ENCODE peak calls at places on chromosomes 11 and 22, in six cellular contexts. One of them, this sample, is unnamed.
A peak's percentile ranks its signal among the peaks of the same experiment; 100 is the strongest.

GRCh38 chr22:45480717-45481116 is 22.0 kb upstream of the FBLN1 start:
- DNase-seq in RWPE1: no peak
- DNase-seq in T-helper 9 cell: no peak
- DNase-seq in skeletal muscle cell: no peak
- DNase-seq in HCEC 1CT: no peak
- DNase-seq in NCI-H2081 treated with DMSO at 0.1 percent for 48 hours: no peak
- DNase-seq in this sample: no peak

GRCh38 chr22:43388420-43388851 is 23.4 kb upstream of the MPPED1 start:
- DNase-seq in RWPE1: peak; percentile 63
- DNase-seq in T-helper 9 cell: peak; percentile 68
- DNase-seq in skeletal muscle cell: no peak
- DNase-seq in HCEC 1CT: peak; percentile 30
- DNase-seq in NCI-H2081 treated with DMSO at 0.1 percent for 48 hours: no peak
- DNase-seq in this sample: peak; percentile 45

GRCh38 chr22:27476729-27477128 is 324.8 kb downstream of the MN1 start:
- DNase-seq in RWPE1: peak; percentile 86
- DNase-seq in T-helper 9 cell: no peak
- DNase-seq in skeletal muscle cell: no peak
- DNase-seq in HCEC 1CT: peak; percentile 47
- DNase-seq in NCI-H2081 treated with DMSO at 0.1 percent for 48 hours: no peak
- DNase-seq in this sample: peak; percentile 83

GRCh38 chr11:62600367-62601113 is 1.1 kb downstream of the MTA2 start:
- DNase-seq in RWPE1: no peak
- DNase-seq in T-helper 9 cell: no peak
- DNase-seq in skeletal muscle cell: no peak
- DNase-seq in HCEC 1CT: no peak
- DNase-seq in NCI-H2081 treated with DMSO at 0.1 percent for 48 hours: no peak
- DNase-seq in this sample: no peak

GRCh38 chr22:21599053-21599893 is 30.5 kb downstream of the YDJC start:
- DNase-seq in RWPE1: no peak
- DNase-seq in T-helper 9 cell: no peak
- DNase-seq in skeletal muscle cell: no peak
- DNase-seq in HCEC 1CT: no peak
- DNase-seq in NCI-H2081 treated with DMSO at 0.1 percent for 48 hours: no peak
- DNase-seq in this sample: no peak

GRCh38 chr11:95459268-95460040 is 228.5 kb upstream of the SESN3 start:
- DNase-seq in RWPE1: no peak
- DNase-seq in T-helper 9 cell: no peak
- DNase-seq in skeletal muscle cell: no peak
- DNase-seq in HCEC 1CT: no peak
- DNase-seq in NCI-H2081 treated with DMSO at 0.1 percent for 48 hours: no peak
- DNase-seq in this sample: no peak

GRCh38 chr11:95923730-95924413 is at the start of gene MTMR2:
- DNase-seq in RWPE1: peak; percentile 56
- DNase-seq in T-helper 9 cell: peak; percentile 16
- DNase-seq in skeletal muscle cell: peak; percentile 28
- DNase-seq in HCEC 1CT: peak; percentile 76
- DNase-seq in NCI-H2081 treated with DMSO at 0.1 percent for 48 hours: no peak
- DNase-seq in this sample: peak; percentile 70

GRCh38 chr11:85835729-85836128 is 19.5 kb upstream of the CCDC83 start:
- DNase-seq in RWPE1: no peak
- DNase-seq in T-helper 9 cell: no peak
- DNase-seq in skeletal muscle cell: no peak
- DNase-seq in HCEC 1CT: no peak
- DNase-seq in NCI-H2081 treated with DMSO at 0.1 percent for 48 hours: no peak
- DNase-seq in this sample: no peak

GRCh38 chr11:19093976-19094375 is 23.0 kb upstream of the ZDHHC13 start:
- DNase-seq in RWPE1: peak; percentile 42
- DNase-seq in T-helper 9 cell: no peak
- DNase-seq in skeletal muscle cell: peak; percentile 36
- DNase-seq in HCEC 1CT: peak; percentile 34
- DNase-seq in NCI-H2081 treated with DMSO at 0.1 percent for 48 hours: no peak
- DNase-seq in this sample: no peak

GRCh38 chr11:117039897-117040296 is 58.3 kb downstream of the SIK3 start:
- DNase-seq in RWPE1: no peak
- DNase-seq in T-helper 9 cell: no peak
- DNase-seq in skeletal muscle cell: no peak
- DNase-seq in HCEC 1CT: no peak
- DNase-seq in NCI-H2081 treated with DMSO at 0.1 percent for 48 hours: no peak
- DNase-seq in this sample: peak; percentile 46

GRCh38 chr11:100785148-100785983 is 98.3 kb downstream of the ARHGAP42 start:
- DNase-seq in RWPE1: no peak
- DNase-seq in T-helper 9 cell: no peak
- DNase-seq in skeletal muscle cell: no peak
- DNase-seq in HCEC 1CT: no peak
- DNase-seq in NCI-H2081 treated with DMSO at 0.1 percent for 48 hours: no peak
- DNase-seq in this sample: no peak

GRCh38 chr22:41481131-41481830 is 12.4 kb downstream of the ACO2 start:
- DNase-seq in RWPE1: no peak
- DNase-seq in T-helper 9 cell: no peak
- DNase-seq in skeletal muscle cell: no peak
- DNase-seq in HCEC 1CT: peak; percentile 13
- DNase-seq in NCI-H2081 treated with DMSO at 0.1 percent for 48 hours: no peak
- DNase-seq in this sample: peak; percentile 54

GRCh38 chr22:23149743-23150238 is 4.5 kb downstream of the RAB36 start:
- DNase-seq in RWPE1: no peak
- DNase-seq in T-helper 9 cell: no peak
- DNase-seq in skeletal muscle cell: no peak
- DNase-seq in HCEC 1CT: no peak
- DNase-seq in NCI-H2081 treated with DMSO at 0.1 percent for 48 hours: no peak
- DNase-seq in this sample: no peak

GRCh38 chr11:65290448-65291165 is 24.1 kb upstream of the CDC42EP2 start:
- DNase-seq in RWPE1: no peak
- DNase-seq in T-helper 9 cell: no peak
- DNase-seq in skeletal muscle cell: peak; percentile 100
- DNase-seq in HCEC 1CT: peak; percentile 98
- DNase-seq in NCI-H2081 treated with DMSO at 0.1 percent for 48 hours: no peak
- DNase-seq in this sample: peak; percentile 100

GRCh38 chr22:40853961-40854360 is 2.5 kb downstream of the ST13 start:
- DNase-seq in RWPE1: no peak
- DNase-seq in T-helper 9 cell: no peak
- DNase-seq in skeletal muscle cell: no peak
- DNase-seq in HCEC 1CT: peak; percentile 15
- DNase-seq in NCI-H2081 treated with DMSO at 0.1 percent for 48 hours: no peak
- DNase-seq in this sample: no peak

GRCh38 chr22:38451404-38451803 is 3.6 kb downstream of the KCNJ4 start:
- DNase-seq in RWPE1: no peak
- DNase-seq in T-helper 9 cell: no peak
- DNase-seq in skeletal muscle cell: no peak
- DNase-seq in HCEC 1CT: no peak
- DNase-seq in NCI-H2081 treated with DMSO at 0.1 percent for 48 hours: no peak
- DNase-seq in this sample: no peak

GRCh38 chr11:110198031-110198729 is 98.2 kb downstream of the RDX start:
- DNase-seq in RWPE1: no peak
- DNase-seq in T-helper 9 cell: no peak
- DNase-seq in skeletal muscle cell: no peak
- DNase-seq in HCEC 1CT: peak; percentile 81
- DNase-seq in NCI-H2081 treated with DMSO at 0.1 percent for 48 hours: no peak
- DNase-seq in this sample: peak; percentile 63

GRCh38 chr11:134266841-134267251 is 9.3 kb upstream of the GLB1L3 start:
- DNase-seq in RWPE1: peak; percentile 84
- DNase-seq in T-helper 9 cell: no peak
- DNase-seq in skeletal muscle cell: peak; percentile 27
- DNase-seq in HCEC 1CT: peak; percentile 86
- DNase-seq in NCI-H2081 treated with DMSO at 0.1 percent for 48 hours: no peak
- DNase-seq in this sample: peak; percentile 72

GRCh38 chr11:115657586-115657985 is 153.4 kb upstream of the CADM1 start:
- DNase-seq in RWPE1: no peak
- DNase-seq in T-helper 9 cell: no peak
- DNase-seq in skeletal muscle cell: no peak
- DNase-seq in HCEC 1CT: no peak
- DNase-seq in NCI-H2081 treated with DMSO at 0.1 percent for 48 hours: no peak
- DNase-seq in this sample: peak; percentile 70

GRCh38 chr11:29656557-29656956 is 360.3 kb downstream of the KCNA4 start:
- DNase-seq in RWPE1: no peak
- DNase-seq in T-helper 9 cell: no peak
- DNase-seq in skeletal muscle cell: no peak
- DNase-seq in HCEC 1CT: no peak
- DNase-seq in NCI-H2081 treated with DMSO at 0.1 percent for 48 hours: no peak
- DNase-seq in this sample: no peak

GRCh38 chr11:8352852-8353505 is 89.3 kb upstream of the LMO1 start:
- DNase-seq in RWPE1: peak; percentile 26
- DNase-seq in T-helper 9 cell: no peak
- DNase-seq in skeletal muscle cell: no peak
- DNase-seq in HCEC 1CT: no peak
- DNase-seq in NCI-H2081 treated with DMSO at 0.1 percent for 48 hours: no peak
- DNase-seq in this sample: no peak

GRCh38 chr22:22720201-22720723 is 75.8 kb downstream of the GGTLC2 start:
- DNase-seq in RWPE1: no peak
- DNase-seq in T-helper 9 cell: no peak
- DNase-seq in skeletal muscle cell: peak; percentile 23
- DNase-seq in HCEC 1CT: peak; percentile 57
- DNase-seq in NCI-H2081 treated with DMSO at 0.1 percent for 48 hours: no peak
- DNase-seq in this sample: peak; percentile 34

GRCh38 chr22:37996079-37996478 is 11.7 kb upstream of the SOX10 start:
- DNase-seq in RWPE1: no peak
- DNase-seq in T-helper 9 cell: no peak
- DNase-seq in skeletal muscle cell: no peak
- DNase-seq in HCEC 1CT: no peak
- DNase-seq in NCI-H2081 treated with DMSO at 0.1 percent for 48 hours: no peak
- DNase-seq in this sample: no peak

GRCh38 chr11:71454470-71455113 is 1.6 kb downstream of the NADSYN1 start:
- DNase-seq in RWPE1: no peak
- DNase-seq in T-helper 9 cell: peak; percentile 31
- DNase-seq in skeletal muscle cell: no peak
- DNase-seq in HCEC 1CT: no peak
- DNase-seq in NCI-H2081 treated with DMSO at 0.1 percent for 48 hours: no peak
- DNase-seq in this sample: no peak

GRCh38 chr11:69002101-69002742 is 10.8 kb downstream of the MRGPRF start:
- DNase-seq in RWPE1: no peak
- DNase-seq in T-helper 9 cell: no peak
- DNase-seq in skeletal muscle cell: no peak
- DNase-seq in HCEC 1CT: peak; percentile 10
- DNase-seq in NCI-H2081 treated with DMSO at 0.1 percent for 48 hours: no peak
- DNase-seq in this sample: no peak

GRCh38 chr11:120707663-120708062 is 196.1 kb downstream of the GRIK4 start:
- DNase-seq in RWPE1: no peak
- DNase-seq in T-helper 9 cell: no peak
- DNase-seq in skeletal muscle cell: no peak
- DNase-seq in HCEC 1CT: no peak
- DNase-seq in NCI-H2081 treated with DMSO at 0.1 percent for 48 hours: no peak
- DNase-seq in this sample: no peak

GRCh38 chr22:42388130-42388797 is 43.9 kb downstream of the NFAM1 start:
- DNase-seq in RWPE1: peak; percentile 19
- DNase-seq in T-helper 9 cell: no peak
- DNase-seq in skeletal muscle cell: no peak
- DNase-seq in HCEC 1CT: no peak
- DNase-seq in NCI-H2081 treated with DMSO at 0.1 percent for 48 hours: peak; percentile 27
- DNase-seq in this sample: peak; percentile 17

GRCh38 chr22:27487600-27488450 is 313.7 kb downstream of the MN1 start:
- DNase-seq in RWPE1: no peak
- DNase-seq in T-helper 9 cell: no peak
- DNase-seq in skeletal muscle cell: no peak
- DNase-seq in HCEC 1CT: peak; percentile 50
- DNase-seq in NCI-H2081 treated with DMSO at 0.1 percent for 48 hours: no peak
- DNase-seq in this sample: peak; percentile 69

GRCh38 chr11:69089258-69089657 is 40.5 kb downstream of the TPCN2 start:
- DNase-seq in RWPE1: no peak
- DNase-seq in T-helper 9 cell: no peak
- DNase-seq in skeletal muscle cell: peak; percentile 56
- DNase-seq in HCEC 1CT: peak; percentile 50
- DNase-seq in NCI-H2081 treated with DMSO at 0.1 percent for 48 hours: no peak
- DNase-seq in this sample: peak; percentile 89

GRCh38 chr11:12918667-12919066 is 90.4 kb upstream of the RASSF10 start:
- DNase-seq in RWPE1: no peak
- DNase-seq in T-helper 9 cell: no peak
- DNase-seq in skeletal muscle cell: no peak
- DNase-seq in HCEC 1CT: no peak
- DNase-seq in NCI-H2081 treated with DMSO at 0.1 percent for 48 hours: no peak
- DNase-seq in this sample: no peak

GRCh38 chr22:47152938-47153337 is 390.5 kb downstream of the TBC1D22A start:
- DNase-seq in RWPE1: no peak
- DNase-seq in T-helper 9 cell: no peak
- DNase-seq in skeletal muscle cell: no peak
- DNase-seq in HCEC 1CT: no peak
- DNase-seq in NCI-H2081 treated with DMSO at 0.1 percent for 48 hours: no peak
- DNase-seq in this sample: peak; percentile 49

GRCh38 chr11:1499899-1500298 is 13.3 kb upstream of the MOB2 start:
- DNase-seq in RWPE1: no peak
- DNase-seq in T-helper 9 cell: no peak
- DNase-seq in skeletal muscle cell: no peak
- DNase-seq in HCEC 1CT: no peak
- DNase-seq in NCI-H2081 treated with DMSO at 0.1 percent for 48 hours: no peak
- DNase-seq in this sample: no peak